ENCODE peak calls at places on chromosomes 16 and 17, in six cellular contexts. One of them, this sample, is unnamed.

GRCh38 chr17:67548693-67549092 is 169.0 kb upstream of the NOL11 start:
- DNase-seq in NCI-H460: no peak
- DNase-seq in left kidney: no peak
- DNase-seq in neural crest cell: no peak
- DNase-seq in lung microvascular endothelial cell: no peak
- DNase-seq in foreskin melanocyte: no peak
- DNase-seq in this sample: no peak

GRCh38 chr16:82660078-82660645 is 33.4 kb downstream of the CDH13 start:
- DNase-seq in NCI-H460: no peak
- DNase-seq in left kidney: peak; percentile 37
- DNase-seq in neural crest cell: no peak
- DNase-seq in lung microvascular endothelial cell: no peak
- DNase-seq in foreskin melanocyte: no peak
- DNase-seq in this sample: peak; percentile 58

GRCh38 chr16:49876716-49877129 is 20.8 kb upstream of the ZNF423 start:
- DNase-seq in NCI-H460: no peak
- DNase-seq in left kidney: peak; percentile 92
- DNase-seq in neural crest cell: peak; percentile 92
- DNase-seq in lung microvascular endothelial cell: peak; percentile 41
- DNase-seq in foreskin melanocyte: no peak
- DNase-seq in this sample: peak; percentile 50

GRCh38 chr16:31132303-31132978 is 3.1 kb downstream of the PRSS8 start:
- DNase-seq in NCI-H460: no peak
- DNase-seq in left kidney: no peak
- DNase-seq in neural crest cell: no peak
- DNase-seq in lung microvascular endothelial cell: no peak
- DNase-seq in foreskin melanocyte: no peak
- DNase-seq in this sample: no peak

GRCh38 chr16:35414563-35414962 is 1955.2 kb downstream of the TP53TG3F start:
- DNase-seq in NCI-H460: no peak
- DNase-seq in left kidney: no peak
- DNase-seq in neural crest cell: no peak
- DNase-seq in lung microvascular endothelial cell: no peak
- DNase-seq in foreskin melanocyte: no peak
- DNase-seq in this sample: no peak

GRCh38 chr17:81057079-81057730 is 22.3 kb downstream of the BAIAP2 start:
- DNase-seq in NCI-H460: no peak
- DNase-seq in left kidney: peak; percentile 78
- DNase-seq in neural crest cell: no peak
- DNase-seq in lung microvascular endothelial cell: peak; percentile 37
- DNase-seq in foreskin melanocyte: peak; percentile 95
- DNase-seq in this sample: peak; percentile 60

GRCh38 chr17:75783069-75783783 is 1.4 kb upstream of the UNK start:
- DNase-seq in NCI-H460: peak; percentile 49
- DNase-seq in left kidney: peak; percentile 82
- DNase-seq in neural crest cell: no peak
- DNase-seq in lung microvascular endothelial cell: peak; percentile 63
- DNase-seq in foreskin melanocyte: peak; percentile 67
- DNase-seq in this sample: peak; percentile 76

GRCh38 chr17:27453466-27453865 is 2.8 kb upstream of the KSR1 start:
- DNase-seq in NCI-H460: no peak
- DNase-seq in left kidney: no peak
- DNase-seq in neural crest cell: no peak
- DNase-seq in lung microvascular endothelial cell: no peak
- DNase-seq in foreskin melanocyte: no peak
- DNase-seq in this sample: no peak

GRCh38 chr17:51510940-51511339 is 250.6 kb downstream of the UTP18 start:
- DNase-seq in NCI-H460: no peak
- DNase-seq in left kidney: no peak
- DNase-seq in neural crest cell: no peak
- DNase-seq in lung microvascular endothelial cell: no peak
- DNase-seq in foreskin melanocyte: no peak
- DNase-seq in this sample: no peak

GRCh38 chr16:8094696-8095095 is 495.6 kb downstream of the TMEM114 start:
- DNase-seq in NCI-H460: no peak
- DNase-seq in left kidney: no peak
- DNase-seq in neural crest cell: no peak
- DNase-seq in lung microvascular endothelial cell: no peak
- DNase-seq in foreskin melanocyte: no peak
- DNase-seq in this sample: no peak

GRCh38 chr17:2644971-2645370 is 51.5 kb downstream of the PAFAH1B1 start:
- DNase-seq in NCI-H460: no peak
- DNase-seq in left kidney: no peak
- DNase-seq in neural crest cell: no peak
- DNase-seq in lung microvascular endothelial cell: no peak
- DNase-seq in foreskin melanocyte: no peak
- DNase-seq in this sample: no peak

GRCh38 chr17:18966831-18967624 is 15.1 kb downstream of the SLC5A10 start:
- DNase-seq in NCI-H460: no peak
- DNase-seq in left kidney: peak; percentile 91
- DNase-seq in neural crest cell: no peak
- DNase-seq in lung microvascular endothelial cell: peak; percentile 17
- DNase-seq in foreskin melanocyte: no peak
- DNase-seq in this sample: peak; percentile 34

GRCh38 chr17:79090503-79091372 is 16.1 kb downstream of the ENGASE start:
- DNase-seq in NCI-H460: no peak
- DNase-seq in left kidney: peak; percentile 88
- DNase-seq in neural crest cell: no peak
- DNase-seq in lung microvascular endothelial cell: no peak
- DNase-seq in foreskin melanocyte: no peak
- DNase-seq in this sample: peak; percentile 22

GRCh38 chr17:7466644-7467341 is 12.6 kb downstream of the ZBTB4 start:
- DNase-seq in NCI-H460: no peak
- DNase-seq in left kidney: no peak
- DNase-seq in neural crest cell: no peak
- DNase-seq in lung microvascular endothelial cell: peak; percentile 82
- DNase-seq in foreskin melanocyte: no peak
- DNase-seq in this sample: peak; percentile 69

GRCh38 chr17:74145756-74146155 is 57.7 kb upstream of the RPL38 start:
- DNase-seq in NCI-H460: no peak
- DNase-seq in left kidney: no peak
- DNase-seq in neural crest cell: no peak
- DNase-seq in lung microvascular endothelial cell: no peak
- DNase-seq in foreskin melanocyte: no peak
- DNase-seq in this sample: no peak

GRCh38 chr16:77748426-77748825 is 26.1 kb downstream of the NUDT7 start:
- DNase-seq in NCI-H460: no peak
- DNase-seq in left kidney: no peak
- DNase-seq in neural crest cell: no peak
- DNase-seq in lung microvascular endothelial cell: no peak
- DNase-seq in foreskin melanocyte: no peak
- DNase-seq in this sample: no peak

GRCh38 chr16:12163970-12164369 is 187.4 kb downstream of the SNX29 start:
- DNase-seq in NCI-H460: no peak
- DNase-seq in left kidney: no peak
- DNase-seq in neural crest cell: no peak
- DNase-seq in lung microvascular endothelial cell: no peak
- DNase-seq in foreskin melanocyte: no peak
- DNase-seq in this sample: no peak

GRCh38 chr17:13557077-13557476 is 44.7 kb downstream of the HS3ST3A1 start:
- DNase-seq in NCI-H460: no peak
- DNase-seq in left kidney: no peak
- DNase-seq in neural crest cell: no peak
- DNase-seq in lung microvascular endothelial cell: no peak
- DNase-seq in foreskin melanocyte: no peak
- DNase-seq in this sample: peak; percentile 22

GRCh38 chr17:5373112-5373511 is 46.4 kb downstream of the NUP88 start:
- DNase-seq in NCI-H460: no peak
- DNase-seq in left kidney: no peak
- DNase-seq in neural crest cell: no peak
- DNase-seq in lung microvascular endothelial cell: no peak
- DNase-seq in foreskin melanocyte: no peak
- DNase-seq in this sample: no peak

GRCh38 chr17:61981323-61981722 is 53.5 kb upstream of the INTS2 start:
- DNase-seq in NCI-H460: no peak
- DNase-seq in left kidney: no peak
- DNase-seq in neural crest cell: no peak
- DNase-seq in lung microvascular endothelial cell: no peak
- DNase-seq in foreskin melanocyte: no peak
- DNase-seq in this sample: peak; percentile 5

GRCh38 chr16:86584726-86585721 is 6.7 kb downstream of the FOXL1 start:
- DNase-seq in NCI-H460: no peak
- DNase-seq in left kidney: no peak
- DNase-seq in neural crest cell: no peak
- DNase-seq in lung microvascular endothelial cell: no peak
- DNase-seq in foreskin melanocyte: no peak
- DNase-seq in this sample: no peak

GRCh38 chr16:1526608-1527555 is 6.6 kb upstream of the TMEM204 start:
- DNase-seq in NCI-H460: no peak
- DNase-seq in left kidney: no peak
- DNase-seq in neural crest cell: no peak
- DNase-seq in lung microvascular endothelial cell: peak; percentile 23
- DNase-seq in foreskin melanocyte: no peak
- DNase-seq in this sample: no peak

GRCh38 chr16:12187939-12188673 is 211.6 kb downstream of the SNX29 start:
- DNase-seq in NCI-H460: no peak
- DNase-seq in left kidney: no peak
- DNase-seq in neural crest cell: no peak
- DNase-seq in lung microvascular endothelial cell: no peak
- DNase-seq in foreskin melanocyte: no peak
- DNase-seq in this sample: no peak

GRCh38 chr16:4979736-4980660 is 21.9 kb downstream of the SEC14L5 start:
- DNase-seq in NCI-H460: no peak
- DNase-seq in left kidney: no peak
- DNase-seq in neural crest cell: no peak
- DNase-seq in lung microvascular endothelial cell: no peak
- DNase-seq in foreskin melanocyte: no peak
- DNase-seq in this sample: no peak

GRCh38 chr17:13044713-13045112 is 26.9 kb upstream of the ELAC2 start:
- DNase-seq in NCI-H460: no peak
- DNase-seq in left kidney: no peak
- DNase-seq in neural crest cell: no peak
- DNase-seq in lung microvascular endothelial cell: no peak
- DNase-seq in foreskin melanocyte: no peak
- DNase-seq in this sample: no peak

GRCh38 chr16:31357324-31358156 is 2.6 kb downstream of the ITGAX start:
- DNase-seq in NCI-H460: no peak
- DNase-seq in left kidney: peak; percentile 9
- DNase-seq in neural crest cell: no peak
- DNase-seq in lung microvascular endothelial cell: no peak
- DNase-seq in foreskin melanocyte: no peak
- DNase-seq in this sample: no peak

GRCh38 chr17:1109606-1110523 is 69.9 kb downstream of the ABR start:
- DNase-seq in NCI-H460: no peak
- DNase-seq in left kidney: peak; percentile 83
- DNase-seq in neural crest cell: peak; percentile 59
- DNase-seq in lung microvascular endothelial cell: no peak
- DNase-seq in foreskin melanocyte: no peak
- DNase-seq in this sample: no peak

GRCh38 chr16:47013910-47014309 is 40.4 kb upstream of the DNAJA2 start:
- DNase-seq in NCI-H460: no peak
- DNase-seq in left kidney: no peak
- DNase-seq in neural crest cell: no peak
- DNase-seq in lung microvascular endothelial cell: no peak
- DNase-seq in foreskin melanocyte: no peak
- DNase-seq in this sample: no peak

GRCh38 chr17:61289408-61290385 is 109.9 kb upstream of the TBX2 start:
- DNase-seq in NCI-H460: no peak
- DNase-seq in left kidney: peak; percentile 89
- DNase-seq in neural crest cell: no peak
- DNase-seq in lung microvascular endothelial cell: no peak
- DNase-seq in foreskin melanocyte: no peak
- DNase-seq in this sample: no peak

GRCh38 chr16:57814896-57815295 is 12.6 kb upstream of the KIFC3 start:
- DNase-seq in NCI-H460: no peak
- DNase-seq in left kidney: no peak
- DNase-seq in neural crest cell: no peak
- DNase-seq in lung microvascular endothelial cell: no peak
- DNase-seq in foreskin melanocyte: no peak
- DNase-seq in this sample: no peak

GRCh38 chr16:79716645-79717323 is 116.2 kb upstream of the MAF start:
- DNase-seq in NCI-H460: no peak
- DNase-seq in left kidney: peak; percentile 19
- DNase-seq in neural crest cell: no peak
- DNase-seq in lung microvascular endothelial cell: no peak
- DNase-seq in foreskin melanocyte: no peak
- DNase-seq in this sample: no peak

GRCh38 chr17:9670596-9670995 is 25.3 kb downstream of the USP43 start:
- DNase-seq in NCI-H460: no peak
- DNase-seq in left kidney: no peak
- DNase-seq in neural crest cell: no peak
- DNase-seq in lung microvascular endothelial cell: no peak
- DNase-seq in foreskin melanocyte: no peak
- DNase-seq in this sample: no peak

GRCh38 chr17:12693640-12694039 is 27.9 kb downstream of the MYOCD start:
- DNase-seq in NCI-H460: no peak
- DNase-seq in left kidney: no peak
- DNase-seq in neural crest cell: no peak
- DNase-seq in lung microvascular endothelial cell: no peak
- DNase-seq in foreskin melanocyte: no peak
- DNase-seq in this sample: no peak

GRCh38 chr17:75487351-75488070 is 27.8 kb downstream of the CASKIN2 start:
- DNase-seq in NCI-H460: no peak
- DNase-seq in left kidney: peak; percentile 1
- DNase-seq in neural crest cell: no peak
- DNase-seq in lung microvascular endothelial cell: peak; percentile 48
- DNase-seq in foreskin melanocyte: no peak
- DNase-seq in this sample: peak; percentile 14

GRCh38 chr17:21029032-21029431 is 13.8 kb downstream of the USP22 start:
- DNase-seq in NCI-H460: peak; percentile 44
- DNase-seq in left kidney: no peak
- DNase-seq in neural crest cell: no peak
- DNase-seq in lung microvascular endothelial cell: peak; percentile 66
- DNase-seq in foreskin melanocyte: no peak
- DNase-seq in this sample: peak; percentile 78

GRCh38 chr17:19347323-19348080 is 15.0 kb downstream of the B9D1 start:
- DNase-seq in NCI-H460: no peak
- DNase-seq in left kidney: no peak
- DNase-seq in neural crest cell: no peak
- DNase-seq in lung microvascular endothelial cell: no peak
- DNase-seq in foreskin melanocyte: no peak
- DNase-seq in this sample: no peak

GRCh38 chr17:28471531-28472342 is 1.7 kb upstream of the SLC13A2 start:
- DNase-seq in NCI-H460: no peak
- DNase-seq in left kidney: peak; percentile 46
- DNase-seq in neural crest cell: no peak
- DNase-seq in lung microvascular endothelial cell: no peak
- DNase-seq in foreskin melanocyte: no peak
- DNase-seq in this sample: no peak

This sample was measured in fibroblast of pulmonary artery.